ENCODE peak calls at places on chromosomes 13 and 19, in nine cellular contexts. A, D, L, G, Q, W, Z, N and I are unnamed samples.

GRCh38 chr13:97223711-97224461 is 1.8 kb downstream of the MBNL2 start:
- DNase-seq in A (peak), D (peak), L (no peak), G (peak), Q (no peak), W (no peak), Z (peak), N (no peak), I (peak)

GRCh38 chr13:82655518-82655855 is 1226.8 kb downstream of the SLITRK1 start:
- DNase-seq in A (no peak), D (no peak), L (no peak), G (no peak), Q (no peak), W (no peak), Z (no peak), N (no peak), I (no peak)

GRCh38 chr19:2867025-2867991 is at the start of gene ZNF556:
- DNase-seq in A (peak), D (peak), L (no peak), G (no peak), Q (no peak), W (no peak), Z (peak), N (no peak), I (no peak)

GRCh38 chr13:113211774-113212173 is 2.4 kb downstream of the CUL4A start:
- DNase-seq in A (no peak), D (no peak), L (no peak), G (no peak), Q (no peak), W (no peak), Z (peak), N (no peak), I (no peak)

GRCh38 chr19:55947532-55947931 is at the start of gene NLRP8:
- DNase-seq in A (no peak), D (no peak), L (no peak), G (no peak), Q (no peak), W (no peak), Z (no peak), N (no peak), I (no peak)

GRCh38 chr13:53408847-53409568 is 380.4 kb downstream of the OLFM4 start:
- DNase-seq in A (no peak), D (no peak), L (no peak), G (no peak), Q (no peak), W (peak), Z (no peak), N (no peak), I (no peak)

GRCh38 chr13:21050288-21051197 is 10.8 kb downstream of the LATS2 start:
- DNase-seq in A (no peak), D (no peak), L (no peak), G (no peak), Q (no peak), W (no peak), Z (no peak), N (no peak), I (no peak)

GRCh38 chr13:106468948-106469590 is 66.4 kb downstream of the EFNB2 start:
- DNase-seq in A (no peak), D (no peak), L (no peak), G (peak), Q (no peak), W (no peak), Z (no peak), N (no peak), I (no peak)

GRCh38 chr13:29761160-29761559 is 89.3 kb downstream of the UBL3 start:
- DNase-seq in A (no peak), D (no peak), L (no peak), G (no peak), Q (no peak), W (no peak), Z (no peak), N (no peak), I (no peak)

GRCh38 chr19:18718015-18718526 is 34.6 kb downstream of the CRTC1 start:
- DNase-seq in A (no peak), D (no peak), L (no peak), G (no peak), Q (no peak), W (no peak), Z (peak), N (no peak), I (no peak)

GRCh38 chr19:46715620-46716012 is 1.3 kb downstream of the PRKD2 start:
- DNase-seq in A (no peak), D (peak), L (no peak), G (no peak), Q (no peak), W (no peak), Z (peak), N (no peak), I (no peak)

GRCh38 chr19:21603431-21604153 is 98.2 kb downstream of the ZNF429 start:
- DNase-seq in A (no peak), D (no peak), L (no peak), G (no peak), Q (no peak), W (no peak), Z (no peak), N (no peak), I (no peak)

GRCh38 chr13:23987331-23987730 is 90.0 kb upstream of the C1QTNF9B start:
- DNase-seq in A (no peak), D (no peak), L (no peak), G (no peak), Q (no peak), W (no peak), Z (no peak), N (no peak), I (no peak)

GRCh38 chr19:12272386-12272785 is 22.3 kb downstream of the ZNF44 start:
- DNase-seq in A (no peak), D (no peak), L (no peak), G (no peak), Q (no peak), W (no peak), Z (no peak), N (no peak), I (no peak)

GRCh38 chr19:4376991-4377781 is 23.2 kb downstream of the SH3GL1 start:
- DNase-seq in A (peak), D (no peak), L (no peak), G (peak), Q (no peak), W (peak), Z (no peak), N (no peak), I (no peak)

GRCh38 chr13:94656766-94657165 is 55.1 kb downstream of the GPR180 start:
- DNase-seq in A (peak), D (peak), L (no peak), G (no peak), Q (no peak), W (no peak), Z (no peak), N (no peak), I (no peak)